ENCODE peak calls at places on chromosome 3, in eight cellular contexts. U, N, P, F, Y, J, E and A are unnamed samples. For H3K4me1, the result is how much of the 10 kb centered on the place peaks cover.

GRCh38 chr3:133457465-133458067 is 57.7 kb downstream of the BFSP2 start:
- DNase-seq in E (no peak), Y (no peak), U (no peak), N (no peak), F (no peak), P (no peak), J (no peak), A (no peak)

GRCh38 chr3:42501321-42501680 is 1.1 kb upstream of the VIPR1 start:
- DNase-seq in U (no peak), Y (no peak), F (peak), J (peak), E (no peak), P (no peak), N (no peak), A (no peak)

GRCh38 chr3:194203482-194204035 is 67.6 kb downstream of the HES1 start:
- DNase-seq in N (no peak), F (no peak), E (peak), Y (no peak), U (peak), P (no peak), J (peak), A (no peak)

GRCh38 chr3:105647047-105647446 is 221.8 kb downstream of the CBLB start:
- DNase-seq in Y (peak), F (no peak), E (no peak), P (no peak), U (no peak), J (no peak), N (no peak), A (no peak)

GRCh38 chr3:170425491-170426239 is 7.0 kb downstream of the CLDN11 start:
- DNase-seq in Y (no peak), P (no peak), U (peak), F (no peak), E (no peak), J (peak), N (no peak), A (no peak)

GRCh38 chr3:128369881-128370642 is 96.6 kb downstream of the DNAJB8 start:
- DNase-seq in U (no peak), N (peak), E (no peak), Y (no peak), F (no peak), J (peak), P (no peak), A (no peak)

GRCh38 chr3:43791246-43791645 is 100.5 kb downstream of the ABHD5 start:
- DNase-seq in Y (no peak), J (no peak), E (no peak), N (no peak), U (no peak), P (no peak), F (no peak), A (no peak)

GRCh38 chr3:168117853-168118313 is 22.2 kb upstream of the GOLIM4 start:
- DNase-seq in N (no peak), J (no peak), E (no peak), F (no peak), U (no peak), Y (no peak), P (no peak), A (no peak)

GRCh38 chr3:139745831-139746230 is 68.1 kb upstream of the NMNAT3 start:
- DNase-seq in U (peak), J (no peak), P (no peak), F (no peak), N (no peak), E (no peak), Y (peak), A (no peak)

GRCh38 chr3:173785004-173785403 is 387.5 kb downstream of the NLGN1 start:
- DNase-seq in N (no peak), U (peak), E (no peak), Y (no peak), F (no peak), J (peak), P (no peak), A (no peak)

GRCh38 chr3:38687306-38687705 is 37.8 kb upstream of the SCN5A start:
- DNase-seq in F (no peak), J (no peak), U (no peak), N (no peak), P (no peak), Y (no peak), E (no peak), A (no peak)

GRCh38 chr3:24254649-24255048 is 240.0 kb downstream of the THRB start:
- DNase-seq in U (no peak), J (no peak), N (no peak), Y (peak), P (no peak), E (no peak), F (no peak), A (no peak)

GRCh38 chr3:166844329-166844728 is 535.8 kb downstream of the ZBBX start:
- DNase-seq in J (no peak), U (no peak), P (no peak), Y (no peak), N (no peak), E (no peak), F (no peak), A (no peak)

GRCh38 chr3:16668776-16669545 is 63.7 kb upstream of the DAZL start:
- DNase-seq in N (no peak), E (no peak), J (no peak), F (no peak), Y (no peak), U (no peak), P (no peak), A (no peak)

GRCh38 chr3:11386413-11387155 is 114.4 kb downstream of the ATG7 start:
- DNase-seq in F (no peak), U (no peak), P (no peak), J (no peak), N (no peak), Y (no peak), E (no peak), A (no peak)

GRCh38 chr3:31048143-31048542 is 153.7 kb upstream of the GADL1 start:
- DNase-seq in E (no peak), Y (no peak), P (no peak), N (no peak), J (no peak), U (no peak), F (no peak), A (no peak)

GRCh38 chr3:152444029-152444641 is 175.4 kb downstream of the MBNL1 start:
- DNase-seq in U (no peak), N (no peak), F (no peak), P (no peak), Y (peak), E (peak), J (peak), A (no peak)

GRCh38 chr3:96259-96658 is 100.3 kb upstream of the CHL1 start:
- DNase-seq in J (no peak), U (no peak), P (no peak), N (no peak), Y (no peak), F (no peak), E (no peak), A (no peak)

GRCh38 chr3:37853691-37854413 is 7.8 kb upstream of the CTDSPL start:
- DNase-seq in F (peak), E (no peak), P (no peak), J (no peak), Y (no peak), U (no peak), N (no peak), A (no peak)

GRCh38 chr3:122890077-122890484 is 95.2 kb downstream of the SLC49A4 start:
- DNase-seq in E (no peak), F (peak), P (peak), N (no peak), J (peak), U (peak), Y (peak), A (peak)

GRCh38 chr3:86988235-86988634 is 2.7 kb downstream of the VGLL3 start:
- DNase-seq in Y (peak), J (no peak), N (no peak), E (no peak), P (no peak), F (no peak), U (no peak), A (no peak)

GRCh38 chr3:69420781-69421520 is 35.1 kb upstream of the FRMD4B start:
- DNase-seq in E (no peak), F (no peak), U (no peak), J (no peak), N (no peak), Y (no peak), P (peak), A (peak)

GRCh38 chr3:55899887-55900286 is 412.8 kb upstream of the WNT5A start:
- DNase-seq in F (no peak), N (no peak), Y (no peak), P (no peak), J (peak), U (peak), E (no peak), A (no peak)

GRCh38 chr3:179660872-179661271 is 8.0 kb downstream of the USP13 start:
- DNase-seq in N (no peak), E (no peak), P (no peak), J (no peak), F (no peak), U (no peak), Y (no peak), A (no peak)

GRCh38 chr3:113495035-113495434 is 19.9 kb downstream of the SPICE1 start:
- DNase-seq in E (peak), U (peak), F (peak), N (no peak), J (peak), Y (peak), P (no peak), A (no peak)

GRCh38 chr3:101119535-101119934 is 126.3 kb upstream of the ABI3BP start:
- DNase-seq in J (no peak), U (no peak), N (no peak), F (no peak), P (no peak), E (no peak), Y (peak), A (no peak)

DNA sequence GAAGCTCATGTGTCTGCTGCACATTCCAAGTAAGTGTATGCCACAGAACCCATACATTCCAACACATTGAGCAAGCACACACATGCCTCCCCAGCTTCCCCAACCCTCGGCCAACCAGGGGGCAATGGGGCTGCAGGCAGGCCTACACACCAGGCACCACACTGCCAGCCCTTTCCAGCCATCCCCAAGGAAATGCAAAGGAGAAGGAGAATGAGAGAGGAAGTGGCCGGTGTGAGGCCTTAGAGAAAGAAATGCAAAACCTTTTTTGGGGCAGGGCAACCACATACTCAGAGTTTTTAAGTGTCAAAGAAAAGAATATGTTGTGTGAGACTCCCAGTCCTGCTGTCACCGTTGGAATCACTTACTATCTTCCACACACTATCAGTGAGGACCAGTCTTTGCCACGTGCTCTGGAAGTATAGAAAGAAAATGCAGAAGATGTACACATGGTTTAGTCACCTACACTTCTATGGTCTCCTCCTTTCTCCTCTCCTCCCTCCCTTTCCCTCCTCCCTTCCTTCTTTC is 11.1 kb downstream of the IGF2BP2 start:
- DNase-seq in N (no peak), E (no peak), U (peak), P (no peak), Y (peak), F (no peak), J (peak), A (no peak)
- H3K4me1 ChIP-seq in N (under half), E (under half), U (under half), P (under half), Y (under half), F (under half), J (half or more), A (under half)

DNA sequence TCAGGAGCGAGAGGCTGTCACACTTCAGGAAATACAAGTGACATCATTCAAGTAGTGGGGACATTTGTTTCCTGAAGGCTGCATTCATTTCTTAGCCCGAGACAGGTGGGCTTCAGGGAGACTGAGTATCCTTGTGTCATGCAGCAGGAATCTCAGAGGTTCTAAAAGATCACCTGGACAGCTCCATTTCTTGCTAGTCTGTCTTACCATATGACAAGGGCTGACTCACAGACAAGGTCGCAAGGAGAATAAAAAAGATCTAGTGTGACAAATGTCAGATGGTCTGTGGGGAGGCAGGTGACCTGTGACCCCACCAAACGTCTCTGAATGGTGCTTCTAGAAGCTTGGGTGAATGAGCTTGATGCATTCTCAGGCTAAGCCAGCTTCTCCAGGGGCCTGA is 39.9 kb upstream of the OXTR start:
- DNase-seq in Y (no peak), P (no peak), J (no peak), E (no peak), U (no peak), F (no peak), N (no peak), A (no peak)
- H3K4me1 ChIP-seq in Y (under half), P (under half), J (under half), E (under half), U (under half), F (under half), N (under half), A (under half)

GRCh38 chr3:51676102-51676640 is 5.1 kb downstream of the TEX264 start:
- DNase-seq in F (no peak), Y (no peak), N (no peak), P (no peak), U (no peak), J (no peak), E (no peak), A (peak)

GRCh38 chr3:51675201-51675611 is 4.2 kb downstream of the TEX264 start:
- DNase-seq in P (no peak), J (no peak), U (no peak), N (no peak), F (no peak), E (no peak), Y (peak), A (peak)

GRCh38 chr3:51672083-51672475 is 1.0 kb downstream of the TEX264 start:
- DNase-seq in Y (no peak), P (no peak), U (peak), F (no peak), J (no peak), N (no peak), E (no peak), A (no peak)

GRCh38 chr3:51673181-51673801 is 2.2 kb downstream of the TEX264 start:
- DNase-seq in J (no peak), Y (no peak), E (no peak), P (no peak), F (no peak), U (no peak), N (no peak), A (no peak)

DNA sequence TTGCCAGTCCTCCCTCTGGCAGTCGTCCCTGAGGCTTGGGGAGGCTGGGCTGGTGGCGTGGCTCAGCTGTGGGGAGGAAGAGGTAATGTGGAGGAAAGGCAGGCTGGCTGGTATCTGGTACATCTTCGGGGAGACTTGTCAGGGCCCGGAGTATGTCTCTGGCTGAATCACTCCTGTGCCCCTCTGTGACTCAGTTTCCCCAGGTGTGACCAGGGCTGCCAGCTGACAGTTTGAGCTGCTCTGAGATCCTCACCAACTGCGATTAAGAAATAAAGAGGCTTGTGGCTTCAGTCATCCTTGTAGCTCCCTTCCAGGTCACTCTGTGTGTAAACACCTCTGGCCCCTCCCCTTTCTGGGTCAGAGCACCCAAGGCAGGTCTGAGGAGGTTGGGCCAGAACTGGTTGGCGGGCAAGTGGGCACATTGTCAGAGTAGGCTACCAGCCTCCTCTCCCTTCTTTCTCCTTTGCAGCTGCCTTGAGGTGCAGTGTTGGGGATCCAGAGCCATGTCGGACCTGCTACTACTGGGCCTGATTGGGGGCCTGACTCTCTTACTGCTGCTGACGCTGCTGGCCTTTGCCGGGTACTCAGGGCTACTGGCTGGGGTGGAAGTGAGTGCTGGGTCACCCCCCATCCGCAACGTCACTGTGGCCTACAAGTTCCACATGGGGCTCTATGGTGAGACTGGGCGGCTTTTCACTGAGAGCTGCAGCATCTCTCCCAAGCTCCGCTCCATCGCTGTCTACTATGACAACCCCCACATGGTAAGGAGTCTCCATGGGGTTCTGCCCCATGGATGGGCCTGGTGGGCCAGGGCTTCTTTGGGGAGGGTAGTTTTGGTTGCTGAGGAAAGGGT is 3.0 kb downstream of the TEX264 start:
- DNase-seq in N (no peak), E (no peak), Y (no peak), U (no peak), P (no peak), J (no peak), F (no peak), A (peak)
- H3K4me1 ChIP-seq in N (under half), E (under half), Y (under half), U (under half), P (under half), J (under half), F (under half), A (under half)

DNA sequence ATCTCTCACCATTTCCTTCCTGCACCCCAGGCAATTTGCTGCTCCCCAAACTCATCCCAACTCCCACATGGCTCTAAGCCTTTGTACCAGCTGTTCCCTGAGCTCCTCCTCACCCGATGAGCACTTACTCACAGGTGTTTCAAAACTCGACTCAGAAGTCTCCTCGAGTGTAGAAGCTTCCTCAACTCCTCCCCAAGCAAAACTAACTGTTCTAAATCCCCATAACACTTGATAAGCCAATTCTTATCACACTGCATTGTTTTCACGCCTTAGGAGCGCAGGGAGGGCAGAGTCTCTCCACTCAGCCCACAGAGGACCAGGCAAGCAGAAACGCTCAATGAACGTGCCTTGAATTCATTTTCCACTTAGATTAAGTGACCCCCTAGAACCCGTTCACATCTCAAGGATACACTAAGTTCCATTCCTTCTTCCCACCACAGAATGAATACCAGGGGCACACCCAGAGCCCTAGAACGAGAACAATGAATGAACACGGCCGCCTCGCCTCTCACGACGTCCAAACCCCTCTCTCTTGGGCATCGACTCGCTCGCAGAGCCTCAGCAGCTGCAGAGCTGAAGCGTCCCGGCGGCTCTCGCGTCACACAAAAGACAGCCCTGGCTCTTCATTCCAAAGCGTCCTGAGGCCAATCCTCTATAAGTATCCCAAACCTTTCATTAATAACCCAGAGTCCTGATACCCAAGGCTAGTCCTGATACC is 1.2 kb downstream of the RAF1 start:
- DNase-seq in Y (peak), N (peak), J (peak), P (no peak), F (peak), U (peak), E (peak), A (peak)
- H3K4me1 ChIP-seq in Y (under half), N (under half), J (under half), P (under half), F (half or more), U (under half), E (under half), A (under half)

GRCh38 chr3:61667417-61668213 is 106.2 kb downstream of the PTPRG start:
- DNase-seq in P (no peak), N (no peak), F (peak), Y (no peak), E (peak), J (no peak), U (no peak), A (no peak)
- H3K4me1 ChIP-seq in P (half or more), N (under half), F (half or more), Y (under half), E (under half), J (half or more), U (under half), A (under half)

GRCh38 chr3:50243552-50243895 is 7.5 kb downstream of the GNAI2 start:
- DNase-seq in F (no peak), E (no peak), J (no peak), Y (no peak), N (no peak), U (no peak), P (no peak), A (no peak)
- H3K4me1 ChIP-seq in F (half or more), E (under half), J (half or more), Y (half or more), N (under half), U (under half), P (half or more), A (half or more)